ENCODE peak calls at places on chromosomes 16 and 17, in five cellular contexts. P is effector memory CD4-positive, alpha-beta T cell; T is NCI-H1105; B is fibroblast of pulmonary artery; W is lower lobe of right lung. E is an unnamed sample.

GRCh38 chr16:80517846-80518245 is 22.9 kb upstream of the DYNLRB2 start:
- DNase-seq in P (no peak), B (no peak), T (no peak), W (no peak), E (no peak)

GRCh38 chr17:1713878-1714487 is 3.8 kb upstream of the TLCD2 start:
- DNase-seq in P (no peak), T (no peak), B (peak; percentile 56), W (peak; percentile 58), E (peak; percentile 43)

GRCh38 chr17:2901582-2901981 is 105.3 kb downstream of the RAP1GAP2 start:
- DNase-seq in W (no peak), P (no peak), B (no peak), T (no peak), E (no peak)

GRCh38 chr16:2235695-2236361 is 416 bp upstream of the DNASE1L2 start:
- DNase-seq in W (no peak), B (no peak), P (no peak), T (no peak), E (no peak)

GRCh38 chr17:70648166-70648565 is 478.8 kb downstream of the KCNJ2 start:
- DNase-seq in T (no peak), W (no peak), B (no peak), P (no peak), E (no peak)

GRCh38 chr17:27390540-27390939 is 65.7 kb upstream of the KSR1 start:
- DNase-seq in B (no peak), T (no peak), P (no peak), W (no peak), E (no peak)

GRCh38 chr16:57800213-57801097 is 1.8 kb downstream of the KIFC3 start:
- DNase-seq in B (no peak), W (peak; percentile 41), P (no peak), T (no peak), E (peak; percentile 76)

GRCh38 chr16:72013389-72013788 is 4.8 kb downstream of the DHODH start:
- DNase-seq in P (no peak), T (no peak), W (peak; percentile 54), B (peak; percentile 42), E (peak; percentile 87)

GRCh38 chr16:89315791-89316581 is 98.5 kb downstream of the ZNF778 start:
- DNase-seq in T (no peak), B (peak; percentile 80), P (peak; percentile 85), W (peak; percentile 63), E (peak; percentile 82)

GRCh38 chr17:27315322-27315721 is 21.4 kb downstream of the WSB1 start:
- DNase-seq in P (no peak), T (peak; percentile 65), B (peak; percentile 89), W (peak; percentile 78), E (peak; percentile 41)

GRCh38 chr17:64661731-64661980 is 451 bp downstream of the SMURF2 start:
- DNase-seq in P (no peak), W (no peak), T (no peak), B (no peak), E (no peak)

GRCh38 chr16:67726106-67727034 is 7.3 kb upstream of the GFOD2 start:
- DNase-seq in B (no peak), P (no peak), T (no peak), W (no peak), E (no peak)

GRCh38 chr17:74758846-74759163 is 10.4 kb downstream of the NHERF1 start:
- DNase-seq in P (no peak), T (no peak), B (no peak), W (no peak), E (peak; percentile 63)

GRCh38 chr16:51433597-51433996 is 282.5 kb upstream of the SALL1 start:
- DNase-seq in P (no peak), T (no peak), B (no peak), W (no peak), E (no peak)

GRCh38 chr16:29665294-29666077 is 2.4 kb downstream of the SPN start:
- DNase-seq in T (no peak), P (peak; percentile 27), W (no peak), B (no peak), E (no peak)

GRCh38 chr17:36514856-36515255 is 19.8 kb downstream of the MYO19 start:
- DNase-seq in P (no peak), T (no peak), B (no peak), W (no peak), E (no peak)